ENCODE peak calls at places on chromosome 12, in six cellular contexts. One of them, this sample, is unnamed. For H3K9me3, the result is how much of the 10 kb centered on the place peaks cover.

GRCh38 chr12:50205648-50206047 is 38.5 kb upstream of the CERS5 start:
- DNase-seq in HepG2: no peak
- DNase-seq in psoas muscle: no peak
- DNase-seq in CD8-positive, alpha-beta T cell: no peak
- DNase-seq in HCT116: no peak
- DNase-seq in AG04450: no peak
- DNase-seq in this sample: no peak

GRCh38 chr12:4037747-4038312 is 164.6 kb upstream of the PARP11 start:
- DNase-seq in AG04450: no peak
- DNase-seq in psoas muscle: no peak
- DNase-seq in HCT116: no peak
- DNase-seq in CD8-positive, alpha-beta T cell: no peak
- DNase-seq in HepG2: peak
- DNase-seq in this sample: peak

GRCh38 chr12:4270670-4271432 is 2.7 kb upstream of the CCND2 start:
- DNase-seq in CD8-positive, alpha-beta T cell: no peak
- DNase-seq in HepG2: no peak
- DNase-seq in HCT116: no peak
- DNase-seq in AG04450: no peak
- DNase-seq in psoas muscle: peak
- DNase-seq in this sample: peak

GRCh38 chr12:3655331-3655900 is 97.5 kb downstream of the CRACR2A start:
- DNase-seq in psoas muscle: no peak
- DNase-seq in AG04450: no peak
- DNase-seq in HepG2: peak
- DNase-seq in HCT116: no peak
- DNase-seq in CD8-positive, alpha-beta T cell: no peak
- DNase-seq in this sample: no peak

GRCh38 chr12:50058743-50059312 is 1.4 kb downstream of the ASIC1 start:
- DNase-seq in psoas muscle: no peak
- DNase-seq in AG04450: no peak
- DNase-seq in CD8-positive, alpha-beta T cell: no peak
- DNase-seq in HCT116: no peak
- DNase-seq in HepG2: no peak
- DNase-seq in this sample: no peak

GRCh38 chr12:121713257-121714155 is 954 bp downstream of the TMEM120B start:
- DNase-seq in HCT116: no peak
- DNase-seq in AG04450: no peak
- DNase-seq in psoas muscle: peak
- DNase-seq in HepG2: no peak
- DNase-seq in CD8-positive, alpha-beta T cell: no peak
- DNase-seq in this sample: peak

GRCh38 chr12:116642683-116643082 is 83.5 kb downstream of the MAP1LC3B2 start:
- DNase-seq in HCT116: no peak
- DNase-seq in psoas muscle: no peak
- DNase-seq in CD8-positive, alpha-beta T cell: no peak
- DNase-seq in AG04450: no peak
- DNase-seq in HepG2: no peak
- DNase-seq in this sample: no peak

GRCh38 chr12:92208613-92209121 is 63.0 kb upstream of the BTG1 start:
- DNase-seq in AG04450: no peak
- DNase-seq in HepG2: no peak
- DNase-seq in CD8-positive, alpha-beta T cell: peak
- DNase-seq in psoas muscle: no peak
- DNase-seq in HCT116: no peak
- DNase-seq in this sample: peak

GRCh38 chr12:47218191-47218654 is 138.5 kb upstream of the AMIGO2 start:
- DNase-seq in psoas muscle: no peak
- DNase-seq in HepG2: no peak
- DNase-seq in CD8-positive, alpha-beta T cell: no peak
- DNase-seq in AG04450: no peak
- DNase-seq in HCT116: no peak
- DNase-seq in this sample: no peak

GRCh38 chr12:24708718-24709117 is 240.2 kb downstream of the BCAT1 start:
- DNase-seq in psoas muscle: no peak
- DNase-seq in HCT116: no peak
- DNase-seq in HepG2: no peak
- DNase-seq in CD8-positive, alpha-beta T cell: no peak
- DNase-seq in AG04450: no peak
- DNase-seq in this sample: no peak

GRCh38 chr12:132600048-132601032 is 10.0 kb downstream of the LRCOL1 start:
- DNase-seq in psoas muscle: peak
- DNase-seq in AG04450: no peak
- DNase-seq in HCT116: peak
- DNase-seq in HepG2: peak
- DNase-seq in CD8-positive, alpha-beta T cell: no peak
- DNase-seq in this sample: peak

GRCh38 chr12:6215932-6216494 is 15.8 kb downstream of the CD9 start:
- DNase-seq in HCT116: peak
- DNase-seq in AG04450: no peak
- DNase-seq in HepG2: no peak
- DNase-seq in psoas muscle: peak
- DNase-seq in CD8-positive, alpha-beta T cell: no peak
- DNase-seq in this sample: peak

GRCh38 chr12:67388331-67389163 is 119.4 kb downstream of the CAND1 start:
- DNase-seq in HepG2: no peak
- DNase-seq in CD8-positive, alpha-beta T cell: no peak
- DNase-seq in AG04450: no peak
- DNase-seq in HCT116: no peak
- DNase-seq in psoas muscle: no peak
- DNase-seq in this sample: no peak

GRCh38 chr12:103422328-103422727 is 73.4 kb downstream of the C12orf42 start:
- DNase-seq in psoas muscle: no peak
- DNase-seq in HCT116: no peak
- DNase-seq in CD8-positive, alpha-beta T cell: no peak
- DNase-seq in AG04450: no peak
- DNase-seq in HepG2: no peak
- DNase-seq in this sample: no peak

GRCh38 chr12:30764251-30764650 is 9.5 kb upstream of the CAPRIN2 start:
- DNase-seq in HepG2: no peak
- DNase-seq in CD8-positive, alpha-beta T cell: no peak
- DNase-seq in AG04450: no peak
- DNase-seq in psoas muscle: no peak
- DNase-seq in HCT116: no peak
- DNase-seq in this sample: no peak

GRCh38 chr12:111298583-111299436 is 70.1 kb downstream of the PHETA1 start:
- DNase-seq in HCT116: peak
- DNase-seq in AG04450: peak
- DNase-seq in HepG2: peak
- DNase-seq in CD8-positive, alpha-beta T cell: peak
- DNase-seq in psoas muscle: peak
- DNase-seq in this sample: peak

GRCh38 chr12:79023784-79024183 is 159.2 kb downstream of the SYT1 start:
- DNase-seq in HCT116: no peak
- DNase-seq in psoas muscle: no peak
- DNase-seq in CD8-positive, alpha-beta T cell: no peak
- DNase-seq in AG04450: no peak
- DNase-seq in HepG2: no peak
- DNase-seq in this sample: no peak

GRCh38 chr12:132806857-132807256 is 21.8 kb downstream of the GOLGA3 start:
- DNase-seq in AG04450: no peak
- DNase-seq in HCT116: no peak
- DNase-seq in CD8-positive, alpha-beta T cell: no peak
- DNase-seq in HepG2: no peak
- DNase-seq in psoas muscle: no peak
- DNase-seq in this sample: no peak

GRCh38 chr12:105507311-105508035 is 177.0 kb downstream of the C12orf75 start:
- DNase-seq in HCT116: no peak
- DNase-seq in HepG2: no peak
- DNase-seq in psoas muscle: no peak
- DNase-seq in AG04450: no peak
- DNase-seq in CD8-positive, alpha-beta T cell: no peak
- DNase-seq in this sample: no peak

GRCh38 chr12:105502426-105502930 is 172.0 kb downstream of the C12orf75 start:
- DNase-seq in HCT116: no peak
- DNase-seq in CD8-positive, alpha-beta T cell: no peak
- DNase-seq in HepG2: no peak
- DNase-seq in AG04450: no peak
- DNase-seq in psoas muscle: no peak
- DNase-seq in this sample: no peak

GRCh38 chr12:105508096-105508495 is 177.6 kb downstream of the C12orf75 start:
- DNase-seq in HCT116: no peak
- DNase-seq in CD8-positive, alpha-beta T cell: no peak
- DNase-seq in psoas muscle: no peak
- DNase-seq in AG04450: no peak
- DNase-seq in HepG2: no peak
- DNase-seq in this sample: no peak

GRCh38 chr12:105506678-105507310 is 176.3 kb downstream of the C12orf75 start:
- DNase-seq in AG04450: no peak
- DNase-seq in CD8-positive, alpha-beta T cell: no peak
- DNase-seq in psoas muscle: no peak
- DNase-seq in HepG2: no peak
- DNase-seq in HCT116: no peak
- DNase-seq in this sample: no peak

GRCh38 chr12:105504286-105504685 is 173.8 kb downstream of the C12orf75 start:
- DNase-seq in AG04450: no peak
- DNase-seq in psoas muscle: no peak
- DNase-seq in CD8-positive, alpha-beta T cell: no peak
- DNase-seq in HCT116: no peak
- DNase-seq in HepG2: no peak
- DNase-seq in this sample: no peak
- TF ChIP-seq CTCF in AG04450: peak
- TF ChIP-seq CTCF in psoas muscle: no peak
- TF ChIP-seq CTCF in CD8-positive, alpha-beta T cell: no peak
- TF ChIP-seq CTCF in HCT116: peak
- TF ChIP-seq CTCF in HepG2: no peak
- TF ChIP-seq CTCF in this sample: no peak

DNA sequence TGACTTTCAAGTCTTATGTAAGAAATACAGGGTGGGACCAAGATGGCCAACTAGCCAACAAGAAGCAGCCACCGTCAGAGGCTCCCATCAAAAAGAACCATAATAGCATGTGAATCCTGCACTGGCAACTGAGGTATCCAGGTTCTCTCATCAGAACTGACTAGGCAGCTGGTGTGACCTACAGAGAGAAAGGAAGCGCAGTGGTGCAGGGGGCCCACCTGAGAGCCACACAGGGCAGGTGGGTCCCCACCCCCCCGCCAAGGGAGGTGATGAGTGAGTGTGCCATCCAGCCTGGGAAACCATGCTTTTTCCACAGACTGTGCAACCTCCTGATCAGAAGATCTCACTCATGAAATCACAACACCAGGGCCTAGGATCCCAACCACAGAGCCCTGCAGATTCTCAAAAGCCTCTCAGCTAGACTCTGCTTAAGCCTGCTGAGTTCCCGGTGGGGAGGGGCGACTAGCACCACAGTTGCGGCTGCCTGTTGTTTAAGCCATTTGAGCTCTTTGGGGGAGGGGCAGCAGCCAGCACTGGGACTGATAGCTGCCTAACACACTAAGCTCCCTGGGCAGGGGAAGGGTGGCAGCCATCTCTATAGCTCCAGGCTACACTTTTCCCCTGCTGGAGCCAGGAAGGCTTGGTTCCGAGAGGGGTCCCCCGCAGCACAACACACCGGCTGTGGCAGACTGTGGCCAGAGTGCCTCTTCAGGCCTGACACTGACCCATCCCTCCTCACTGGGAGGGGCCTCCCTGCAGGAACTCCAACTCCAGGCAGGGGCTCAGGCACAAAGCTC is 75.3 kb downstream of the GARIN6 start:
- DNase-seq in AG04450: no peak
- DNase-seq in HCT116: no peak
- DNase-seq in HepG2: no peak
- DNase-seq in CD8-positive, alpha-beta T cell: no peak
- DNase-seq in psoas muscle: no peak
- DNase-seq in this sample: no peak
- H3K9me3 ChIP-seq in AG04450: under half
- H3K9me3 ChIP-seq in HCT116: under half
- H3K9me3 ChIP-seq in HepG2: under half
- H3K9me3 ChIP-seq in CD8-positive, alpha-beta T cell: under half
- H3K9me3 ChIP-seq in psoas muscle: under half
- H3K9me3 ChIP-seq in this sample: under half

DNA sequence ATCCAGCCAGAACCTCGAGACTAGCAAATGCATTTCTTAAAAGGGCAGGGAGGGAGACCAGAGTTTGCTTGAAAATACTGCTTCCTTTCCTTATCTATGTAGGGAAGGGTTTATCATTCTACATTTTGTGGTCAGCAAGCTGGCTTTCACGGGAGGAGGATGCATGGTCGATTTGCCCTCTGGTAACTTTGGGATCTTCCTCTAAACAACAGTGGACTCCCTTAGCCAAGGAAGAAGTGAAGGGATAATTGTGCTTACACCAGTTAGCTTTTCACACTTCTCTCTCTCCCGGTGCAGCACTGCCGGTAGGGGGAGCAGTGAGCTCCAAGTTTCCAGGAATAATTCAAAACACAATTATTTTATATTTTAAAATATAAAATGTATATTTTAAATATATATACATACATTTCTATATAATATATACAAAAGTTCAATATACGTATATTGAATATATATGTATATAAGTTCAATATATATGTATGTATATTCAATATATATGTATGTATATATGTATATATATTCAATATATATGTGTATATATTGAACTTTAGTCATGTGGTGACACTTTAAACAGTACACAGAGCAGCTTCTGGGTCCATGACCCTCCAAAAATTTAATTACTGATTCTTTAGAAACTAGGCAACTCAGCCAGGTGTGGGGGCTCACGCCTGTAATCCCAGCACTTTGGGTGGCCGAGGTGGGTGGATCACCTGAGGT is 4.5 kb upstream of the ACACB start:
- DNase-seq in psoas muscle: peak
- DNase-seq in AG04450: no peak
- DNase-seq in CD8-positive, alpha-beta T cell: peak
- DNase-seq in HepG2: peak
- DNase-seq in HCT116: peak
- DNase-seq in this sample: peak
- H3K4me3 ChIP-seq in psoas muscle: peak
- H3K4me3 ChIP-seq in AG04450: peak
- H3K4me3 ChIP-seq in CD8-positive, alpha-beta T cell: peak
- H3K4me3 ChIP-seq in HepG2: peak
- H3K4me3 ChIP-seq in HCT116: no peak
- H3K4me3 ChIP-seq in this sample: peak

DNA sequence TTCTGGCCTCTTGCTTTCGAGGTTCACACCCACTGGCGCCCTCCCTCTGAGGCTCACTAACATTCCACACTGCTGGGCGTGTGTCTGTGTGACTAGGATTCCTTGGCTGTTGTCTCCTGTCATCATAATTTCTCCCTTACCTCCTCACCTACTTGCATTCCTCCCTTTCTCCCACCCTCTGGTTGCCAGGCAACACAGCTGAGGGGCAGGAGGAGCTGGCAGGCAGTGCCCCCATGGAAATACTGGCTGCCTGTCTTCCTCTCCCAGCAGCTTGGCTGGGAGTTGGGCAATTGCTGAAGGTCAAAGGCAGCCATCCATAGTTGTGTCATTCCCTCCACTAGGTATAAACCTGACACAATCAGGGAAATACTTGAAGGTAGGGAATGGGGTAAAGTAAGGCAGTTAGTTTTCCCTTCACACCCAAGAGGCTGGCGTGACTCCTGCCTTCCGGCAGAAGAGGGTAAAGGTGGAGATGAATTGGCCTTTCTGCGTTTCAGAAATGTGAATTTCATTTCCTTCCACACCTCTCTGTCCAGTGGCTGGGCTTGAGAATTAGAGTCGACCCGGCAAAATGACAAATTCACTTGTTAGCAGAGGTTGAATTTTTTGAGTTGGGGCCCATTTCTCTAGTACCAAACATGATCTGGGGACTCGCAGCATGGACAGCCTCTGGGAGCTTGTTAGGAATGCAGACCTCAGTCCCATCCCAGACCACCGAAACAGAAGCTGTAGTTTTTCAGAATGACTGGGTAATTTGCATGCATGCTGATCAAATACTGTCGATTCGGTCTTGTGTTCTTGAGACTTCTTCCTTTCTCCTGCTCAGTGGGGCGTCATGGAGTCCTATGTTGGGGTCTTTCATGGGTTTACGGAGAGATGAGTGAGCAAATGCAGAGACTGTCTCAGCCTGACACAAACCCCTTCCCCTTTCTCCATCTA is 24.3 kb upstream of the EMP1 start:
- DNase-seq in AG04450: no peak
- DNase-seq in psoas muscle: no peak
- DNase-seq in HepG2: no peak
- DNase-seq in HCT116: no peak
- DNase-seq in CD8-positive, alpha-beta T cell: no peak
- DNase-seq in this sample: no peak
- TF ChIP-seq CTCF in AG04450: no peak
- TF ChIP-seq CTCF in psoas muscle: no peak
- TF ChIP-seq CTCF in HepG2: no peak
- TF ChIP-seq CTCF in HCT116: no peak
- TF ChIP-seq CTCF in CD8-positive, alpha-beta T cell: no peak
- TF ChIP-seq CTCF in this sample: no peak